ENCODE peak calls at places on chromosome 9, in seven cellular contexts. L, X, U, Z, P, O and G are unnamed samples. For H3K27me3, the result is how much of the 10 kb centered on the place peaks cover.

GRCh38 chr9:131282688-131283422 is 6.5 kb upstream of the FAM78A start:
- DNase-seq in O (no peak), L (no peak), X (no peak), U (peak), Z (peak), P (no peak), G (no peak)

GRCh38 chr9:93660647-93661046 is 84.3 kb downstream of the PHF2 start:
- DNase-seq in O (no peak), X (peak), Z (no peak), L (peak), U (no peak), P (peak), G (no peak)

GRCh38 chr9:6197330-6197729 is 18.3 kb upstream of the IL33 start:
- DNase-seq in Z (no peak), L (no peak), O (peak), X (no peak), P (no peak), U (no peak), G (peak)

GRCh38 chr9:36980148-36980974 is 53.7 kb downstream of the PAX5 start:
- DNase-seq in O (no peak), Z (no peak), P (no peak), L (no peak), U (no peak), X (no peak), G (peak)

GRCh38 chr9:33076031-33076359 is 479 bp downstream of the SMU1 start:
- DNase-seq in L (peak), X (no peak), U (no peak), Z (no peak), P (no peak), O (no peak), G (no peak)

GRCh38 chr9:76902395-76902794 is 3.5 kb downstream of the PRUNE2 start:
- DNase-seq in L (no peak), U (no peak), O (no peak), X (no peak), Z (no peak), P (no peak), G (no peak)

GRCh38 chr9:106981396-106982287 is 118.7 kb downstream of the ZNF462 start:
- DNase-seq in X (no peak), U (no peak), P (no peak), L (no peak), O (no peak), Z (no peak), G (no peak)

GRCh38 chr9:110058304-110058953 is 149.5 kb downstream of the C9orf152 start:
- DNase-seq in O (peak), Z (peak), U (peak), P (peak), L (no peak), X (peak), G (peak)

GRCh38 chr9:75993434-75993833 is 103.0 kb downstream of the PCSK5 start:
- DNase-seq in O (no peak), Z (no peak), L (no peak), U (no peak), P (no peak), X (no peak), G (peak)

GRCh38 chr9:105385372-105385985 is 62.4 kb upstream of the FSD1L start:
- DNase-seq in L (peak), O (no peak), X (no peak), Z (peak), P (peak), U (no peak), G (no peak)

GRCh38 chr9:121860213-121860612 is 208.8 kb downstream of the DAB2IP start:
- DNase-seq in O (no peak), P (no peak), U (no peak), L (no peak), X (no peak), Z (no peak), G (no peak)

GRCh38 chr9:16028516-16028915 is 475.7 kb downstream of the CCDC171 start:
- DNase-seq in O (no peak), P (no peak), X (no peak), U (no peak), L (no peak), Z (no peak), G (no peak)

GRCh38 chr9:70947086-70947485 is 174.3 kb downstream of the TRPM3 start:
- DNase-seq in O (no peak), Z (no peak), L (no peak), U (no peak), X (no peak), P (no peak), G (peak)

GRCh38 chr9:121985792-121986494 is 107.2 kb downstream of the TTLL11 start:
- DNase-seq in L (peak), P (no peak), Z (peak), O (no peak), U (no peak), X (no peak), G (no peak)

GRCh38 chr9:113632776-113633590 is 169.5 kb downstream of the RGS3 start:
- DNase-seq in P (no peak), O (no peak), Z (no peak), L (peak), U (peak), X (peak), G (no peak)

GRCh38 chr9:21875893-21876292 is 73.5 kb downstream of the MTAP start:
- DNase-seq in U (no peak), P (no peak), L (no peak), Z (no peak), X (no peak), O (no peak), G (no peak)

GRCh38 chr9:115015018-115015635 is 84.7 kb upstream of the TNFSF8 start:
- DNase-seq in X (no peak), Z (no peak), P (peak), L (no peak), O (peak), U (peak), G (peak)

GRCh38 chr9:112384690-112385089 is 4.8 kb downstream of the HSDL2 start:
- DNase-seq in U (no peak), X (no peak), O (no peak), L (no peak), Z (no peak), P (no peak), G (no peak)

GRCh38 chr9:112360047-112360804 is 19.7 kb upstream of the HSDL2 start:
- DNase-seq in U (no peak), X (no peak), L (no peak), O (no peak), P (no peak), Z (no peak), G (peak)

GRCh38 chr9:76394896-76395244 is 644 bp upstream of the RFK start:
- DNase-seq in X (peak), P (peak), Z (peak), L (peak), U (peak), O (peak), G (no peak)

GRCh38 chr9:127336708-127337352 is 60.1 kb upstream of the SLC2A8 start:
- DNase-seq in L (peak), U (no peak), X (no peak), Z (peak), P (peak), O (peak), G (peak)

GRCh38 chr9:4550777-4551476 is 60.7 kb downstream of the SLC1A1 start:
- DNase-seq in L (no peak), P (no peak), O (no peak), X (peak), U (no peak), Z (no peak), G (no peak)

GRCh38 chr9:3810231-3810630 is 284.4 kb upstream of the RFX3 start:
- DNase-seq in O (no peak), Z (no peak), P (no peak), X (no peak), L (no peak), U (no peak), G (no peak)

GRCh38 chr9:123609844-123610243 is 253.8 kb downstream of the CRB2 start:
- DNase-seq in U (no peak), L (no peak), O (no peak), P (no peak), Z (no peak), X (no peak), G (no peak)

GRCh38 chr9:81635526-81636279 is 53.6 kb downstream of the TLE1 start:
- DNase-seq in L (no peak), U (no peak), Z (no peak), P (no peak), X (no peak), O (no peak), G (no peak)

DNA sequence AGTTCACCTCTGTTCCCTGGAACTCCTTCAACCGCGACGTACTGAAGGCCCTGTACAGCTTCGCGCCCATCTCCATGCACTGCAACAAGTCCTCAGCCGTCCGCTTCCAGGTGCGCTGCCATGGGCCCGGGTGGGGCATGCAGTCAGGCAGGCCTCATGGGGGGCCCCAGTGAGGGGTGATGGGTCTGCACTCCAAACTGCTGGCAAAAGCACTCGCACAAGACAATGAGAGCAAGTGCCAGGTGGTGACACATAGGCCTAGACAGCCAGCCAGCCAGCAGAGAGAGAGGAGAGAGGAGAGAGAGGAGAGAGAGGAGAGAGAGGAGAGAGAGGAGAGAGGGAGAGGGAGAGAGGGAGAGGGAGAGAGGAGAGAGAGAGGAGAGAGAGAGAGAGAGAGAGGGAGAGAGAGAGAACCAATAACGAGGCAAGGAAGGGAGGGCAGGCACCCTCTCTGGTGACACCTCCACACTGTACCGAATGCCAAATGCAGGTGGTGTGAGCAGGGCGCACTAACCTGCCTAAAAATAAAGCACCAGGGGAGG is 21.0 kb downstream of the DBH start:
- DNase-seq in U (no peak), Z (no peak), L (no peak), P (no peak), O (no peak), X (no peak), G (no peak)
- H3K27me3 ChIP-seq in U (under half), Z (half or more), L (half or more), P (half or more), O (under half), X (under half), G (under half)

GRCh38 chr9:136539427-136540412 is 6.1 kb downstream of the NOTCH1 start:
- DNase-seq in P (peak), U (no peak), Z (peak), O (peak), L (peak), X (peak), G (peak)
- H3K4me3 ChIP-seq in P (no peak), U (no peak), Z (no peak), O (peak), L (peak), X (no peak), G (no peak)

DNA sequence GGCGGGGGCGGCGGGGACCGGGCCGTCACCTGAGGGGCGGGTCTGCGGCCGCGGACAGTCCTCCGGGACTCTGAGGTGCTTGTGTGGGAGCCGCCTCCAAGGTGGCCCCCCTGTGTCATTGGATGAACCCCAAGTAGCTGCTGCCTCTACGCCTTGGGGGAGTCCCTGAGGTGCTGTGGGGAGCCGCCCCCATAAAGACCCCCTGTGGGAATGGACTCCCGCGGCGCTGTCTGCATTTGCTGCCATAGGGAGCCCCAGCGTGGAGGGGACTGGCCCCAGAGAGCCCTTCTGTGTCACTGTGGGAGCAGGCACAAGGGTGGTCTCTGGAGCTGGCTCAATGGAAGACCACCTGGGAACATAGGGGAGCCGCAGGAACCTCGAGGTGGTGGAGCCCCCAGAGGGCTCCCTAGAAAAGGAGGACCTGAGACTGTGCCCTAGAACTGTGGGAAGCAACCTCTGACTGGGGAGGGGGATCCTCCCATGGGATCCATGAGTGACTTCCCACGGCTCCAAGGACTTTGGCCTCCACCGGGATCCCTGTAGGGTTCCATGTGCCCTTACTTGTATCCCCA is 412 bp downstream of the PHF24 start:
- DNase-seq in O (no peak), P (no peak), U (no peak), Z (no peak), L (no peak), X (no peak), G (no peak)
- H3K27me3 ChIP-seq in O (under half), P (half or more), U (under half), Z (under half), L (under half), X (under half), G (under half)

DNA sequence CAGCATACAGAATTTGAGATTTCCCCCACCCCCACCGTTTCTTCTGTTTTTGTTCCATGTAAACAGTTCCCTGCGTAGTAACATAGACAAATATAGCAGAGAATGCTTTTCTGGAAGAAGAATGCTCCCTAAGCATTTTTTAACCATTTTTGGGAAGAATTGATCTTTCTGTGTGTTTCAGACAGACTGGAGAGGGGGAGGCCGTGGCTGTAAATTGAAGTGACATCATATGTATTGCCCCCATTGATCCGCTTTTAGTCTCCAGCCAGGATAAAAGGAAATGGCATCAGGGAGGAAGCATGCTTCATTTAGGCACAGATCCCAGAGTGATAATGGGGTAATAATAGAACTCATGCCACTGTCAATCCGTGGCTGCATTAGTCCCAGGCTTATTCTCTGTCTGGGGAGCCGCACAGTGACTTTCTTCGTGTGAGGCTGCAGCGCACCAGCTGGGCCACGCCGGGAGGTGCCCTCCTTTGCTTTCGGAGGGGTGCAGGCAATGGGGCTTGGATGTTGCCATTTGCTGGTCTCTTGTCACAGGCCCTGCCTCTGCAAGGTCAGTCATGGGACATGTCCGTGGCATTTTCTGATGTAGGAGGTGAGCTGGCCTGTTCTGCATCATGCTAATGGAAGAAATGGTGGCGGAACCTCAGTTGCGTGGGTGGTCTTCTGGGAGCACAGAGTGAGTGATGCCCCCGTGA is 261.5 kb downstream of the FANCC start:
- DNase-seq in X (no peak), L (no peak), Z (no peak), P (no peak), U (no peak), O (no peak), G (no peak)
- H3K4me3 ChIP-seq in X (no peak), L (peak), Z (peak), P (peak), U (no peak), O (no peak), G (no peak)

GRCh38 chr9:124760719-124761118 is 10.4 kb downstream of the NR6A1 start:
- DNase-seq in L (no peak), U (no peak), Z (no peak), O (no peak), P (no peak), X (no peak), G (no peak)
- H3K27me3 ChIP-seq in L (half or more), U (under half), Z (under half), O (under half), P (under half), X (under half), G (under half)

GRCh38 chr9:89449261-89449671 is 48.6 kb downstream of the SEMA4D start:
- DNase-seq in U (no peak), L (no peak), O (no peak), X (no peak), P (no peak), Z (no peak), G (no peak)
- H3K4me3 ChIP-seq in U (no peak), L (no peak), O (no peak), X (no peak), P (no peak), Z (no peak), G (no peak)